ENCODE peak calls at places on chromosomes 5 and 9, in ten cellular contexts. One of them, this sample, is unnamed.
A peak's percentile ranks its signal among the peaks of the same experiment; 100 is the strongest.

GRCh38 chr5:55546991-55547390 is 12.2 kb upstream of the PLPP1 start:
- DNase-seq in glutamatergic neuron: no peak
- DNase-seq in SW480: peak; percentile 30
- DNase-seq in neuronal stem cell: no peak
- DNase-seq in neural crest cell: no peak
- DNase-seq in NCI-H446: no peak
- DNase-seq in stomach: no peak
- DNase-seq in OCI-M1: no peak
- DNase-seq in stimulated activated CD4-positive, alpha-beta T cell treated with anti-CD3 and anti-CD28 coated beads, Interleukin-12 subunit alpha, Interleukin-12 subunit beta, amount 100 ng/mL, for 48 hours: no peak
- DNase-seq in cardiac muscle cell: no peak
- DNase-seq in this sample: no peak

GRCh38 chr5:13510616-13511015 is 433.9 kb downstream of the DNAH5 start:
- DNase-seq in glutamatergic neuron: no peak
- DNase-seq in SW480: peak; percentile 71
- DNase-seq in neuronal stem cell: no peak
- DNase-seq in neural crest cell: no peak
- DNase-seq in NCI-H446: no peak
- DNase-seq in stomach: no peak
- DNase-seq in OCI-M1: peak; percentile 37
- DNase-seq in stimulated activated CD4-positive, alpha-beta T cell treated with anti-CD3 and anti-CD28 coated beads, Interleukin-12 subunit alpha, Interleukin-12 subunit beta, amount 100 ng/mL, for 48 hours: no peak
- DNase-seq in cardiac muscle cell: no peak
- DNase-seq in this sample: no peak

GRCh38 chr5:124289122-124289521 is 457.3 kb downstream of the ZNF608 start:
- DNase-seq in glutamatergic neuron: no peak
- DNase-seq in SW480: peak; percentile 66
- DNase-seq in neuronal stem cell: no peak
- DNase-seq in neural crest cell: no peak
- DNase-seq in NCI-H446: peak; percentile 89
- DNase-seq in stomach: peak; percentile 53
- DNase-seq in OCI-M1: no peak
- DNase-seq in stimulated activated CD4-positive, alpha-beta T cell treated with anti-CD3 and anti-CD28 coated beads, Interleukin-12 subunit alpha, Interleukin-12 subunit beta, amount 100 ng/mL, for 48 hours: no peak
- DNase-seq in cardiac muscle cell: no peak
- DNase-seq in this sample: no peak

GRCh38 chr5:116733995-116734716 is 159.5 kb upstream of the SEMA6A start:
- DNase-seq in glutamatergic neuron: no peak
- DNase-seq in SW480: no peak
- DNase-seq in neuronal stem cell: no peak
- DNase-seq in neural crest cell: no peak
- DNase-seq in NCI-H446: peak; percentile 92
- DNase-seq in stomach: no peak
- DNase-seq in OCI-M1: no peak
- DNase-seq in stimulated activated CD4-positive, alpha-beta T cell treated with anti-CD3 and anti-CD28 coated beads, Interleukin-12 subunit alpha, Interleukin-12 subunit beta, amount 100 ng/mL, for 48 hours: no peak
- DNase-seq in cardiac muscle cell: no peak
- DNase-seq in this sample: no peak

GRCh38 chr9:135211524-135211890 is 124.0 kb downstream of the OLFM1 start:
- DNase-seq in glutamatergic neuron: peak; percentile 6
- DNase-seq in SW480: no peak
- DNase-seq in neuronal stem cell: no peak
- DNase-seq in neural crest cell: no peak
- DNase-seq in NCI-H446: no peak
- DNase-seq in stomach: no peak
- DNase-seq in OCI-M1: no peak
- DNase-seq in stimulated activated CD4-positive, alpha-beta T cell treated with anti-CD3 and anti-CD28 coated beads, Interleukin-12 subunit alpha, Interleukin-12 subunit beta, amount 100 ng/mL, for 48 hours: no peak
- DNase-seq in cardiac muscle cell: no peak
- DNase-seq in this sample: no peak

GRCh38 chr9:21383627-21384026 is 1.6 kb downstream of the IFNA2 start:
- DNase-seq in glutamatergic neuron: no peak
- DNase-seq in SW480: no peak
- DNase-seq in neuronal stem cell: no peak
- DNase-seq in neural crest cell: no peak
- DNase-seq in NCI-H446: no peak
- DNase-seq in stomach: no peak
- DNase-seq in OCI-M1: peak; percentile 45
- DNase-seq in stimulated activated CD4-positive, alpha-beta T cell treated with anti-CD3 and anti-CD28 coated beads, Interleukin-12 subunit alpha, Interleukin-12 subunit beta, amount 100 ng/mL, for 48 hours: no peak
- DNase-seq in cardiac muscle cell: no peak
- DNase-seq in this sample: no peak

GRCh38 chr5:33470544-33470943 is 29.8 kb downstream of the TARS1 start:
- DNase-seq in glutamatergic neuron: no peak
- DNase-seq in SW480: peak; percentile 46
- DNase-seq in neuronal stem cell: peak; percentile 12
- DNase-seq in neural crest cell: no peak
- DNase-seq in NCI-H446: peak; percentile 21
- DNase-seq in stomach: no peak
- DNase-seq in OCI-M1: peak; percentile 25
- DNase-seq in stimulated activated CD4-positive, alpha-beta T cell treated with anti-CD3 and anti-CD28 coated beads, Interleukin-12 subunit alpha, Interleukin-12 subunit beta, amount 100 ng/mL, for 48 hours: no peak
- DNase-seq in cardiac muscle cell: peak; percentile 80
- DNase-seq in this sample: peak; percentile 35

GRCh38 chr9:22423566-22423965 is 23.1 kb upstream of the DMRTA1 start:
- DNase-seq in glutamatergic neuron: no peak
- DNase-seq in SW480: no peak
- DNase-seq in neuronal stem cell: no peak
- DNase-seq in neural crest cell: no peak
- DNase-seq in NCI-H446: no peak
- DNase-seq in stomach: no peak
- DNase-seq in OCI-M1: no peak
- DNase-seq in stimulated activated CD4-positive, alpha-beta T cell treated with anti-CD3 and anti-CD28 coated beads, Interleukin-12 subunit alpha, Interleukin-12 subunit beta, amount 100 ng/mL, for 48 hours: no peak
- DNase-seq in cardiac muscle cell: no peak
- DNase-seq in this sample: no peak

GRCh38 chr9:4740623-4741364 is at the start of gene AK3:
- DNase-seq in glutamatergic neuron: peak; percentile 91
- DNase-seq in SW480: peak; percentile 81
- DNase-seq in neuronal stem cell: peak; percentile 76
- DNase-seq in neural crest cell: peak; percentile 75
- DNase-seq in NCI-H446: peak; percentile 87
- DNase-seq in stomach: peak; percentile 90
- DNase-seq in OCI-M1: peak; percentile 100
- DNase-seq in stimulated activated CD4-positive, alpha-beta T cell treated with anti-CD3 and anti-CD28 coated beads, Interleukin-12 subunit alpha, Interleukin-12 subunit beta, amount 100 ng/mL, for 48 hours: peak; percentile 64
- DNase-seq in cardiac muscle cell: peak; percentile 91
- DNase-seq in this sample: peak; percentile 85

GRCh38 chr5:7927466-7928375 is 58.8 kb downstream of the MTRR start:
- DNase-seq in glutamatergic neuron: peak; percentile 75
- DNase-seq in SW480: peak; percentile 81
- DNase-seq in neuronal stem cell: peak; percentile 58
- DNase-seq in neural crest cell: peak; percentile 66
- DNase-seq in NCI-H446: peak; percentile 68
- DNase-seq in stomach: peak; percentile 64
- DNase-seq in OCI-M1: peak; percentile 80
- DNase-seq in stimulated activated CD4-positive, alpha-beta T cell treated with anti-CD3 and anti-CD28 coated beads, Interleukin-12 subunit alpha, Interleukin-12 subunit beta, amount 100 ng/mL, for 48 hours: peak; percentile 44
- DNase-seq in cardiac muscle cell: peak; percentile 67
- DNase-seq in this sample: peak; percentile 60

GRCh38 chr5:172544371-172545120 is 90.2 kb upstream of the SH3PXD2B start:
- DNase-seq in glutamatergic neuron: no peak
- DNase-seq in SW480: no peak
- DNase-seq in neuronal stem cell: no peak
- DNase-seq in neural crest cell: no peak
- DNase-seq in NCI-H446: peak; percentile 63
- DNase-seq in stomach: no peak
- DNase-seq in OCI-M1: no peak
- DNase-seq in stimulated activated CD4-positive, alpha-beta T cell treated with anti-CD3 and anti-CD28 coated beads, Interleukin-12 subunit alpha, Interleukin-12 subunit beta, amount 100 ng/mL, for 48 hours: no peak
- DNase-seq in cardiac muscle cell: no peak
- DNase-seq in this sample: no peak

GRCh38 chr5:62132279-62132678 is 173.7 kb upstream of the KIF2A start:
- DNase-seq in glutamatergic neuron: no peak
- DNase-seq in SW480: no peak
- DNase-seq in neuronal stem cell: no peak
- DNase-seq in neural crest cell: no peak
- DNase-seq in NCI-H446: no peak
- DNase-seq in stomach: no peak
- DNase-seq in OCI-M1: no peak
- DNase-seq in stimulated activated CD4-positive, alpha-beta T cell treated with anti-CD3 and anti-CD28 coated beads, Interleukin-12 subunit alpha, Interleukin-12 subunit beta, amount 100 ng/mL, for 48 hours: no peak
- DNase-seq in cardiac muscle cell: no peak
- DNase-seq in this sample: peak; percentile 3

GRCh38 chr5:38509185-38509584 is 47.3 kb downstream of the LIFR start:
- DNase-seq in glutamatergic neuron: no peak
- DNase-seq in SW480: no peak
- DNase-seq in neuronal stem cell: no peak
- DNase-seq in neural crest cell: no peak
- DNase-seq in NCI-H446: no peak
- DNase-seq in stomach: no peak
- DNase-seq in OCI-M1: no peak
- DNase-seq in stimulated activated CD4-positive, alpha-beta T cell treated with anti-CD3 and anti-CD28 coated beads, Interleukin-12 subunit alpha, Interleukin-12 subunit beta, amount 100 ng/mL, for 48 hours: no peak
- DNase-seq in cardiac muscle cell: peak; percentile 68
- DNase-seq in this sample: peak; percentile 19

GRCh38 chr5:67246108-67246507 is 49.5 kb upstream of the CD180 start:
- DNase-seq in glutamatergic neuron: no peak
- DNase-seq in SW480: peak; percentile 54
- DNase-seq in neuronal stem cell: peak; percentile 74
- DNase-seq in neural crest cell: peak; percentile 30
- DNase-seq in NCI-H446: peak; percentile 80
- DNase-seq in stomach: no peak
- DNase-seq in OCI-M1: peak; percentile 88
- DNase-seq in stimulated activated CD4-positive, alpha-beta T cell treated with anti-CD3 and anti-CD28 coated beads, Interleukin-12 subunit alpha, Interleukin-12 subunit beta, amount 100 ng/mL, for 48 hours: peak; percentile 56
- DNase-seq in cardiac muscle cell: peak; percentile 93
- DNase-seq in this sample: peak; percentile 75

GRCh38 chr9:136955202-136955942 is 3.3 kb downstream of the LCN12 start:
- DNase-seq in glutamatergic neuron: peak; percentile 14
- DNase-seq in SW480: no peak
- DNase-seq in neuronal stem cell: no peak
- DNase-seq in neural crest cell: no peak
- DNase-seq in NCI-H446: no peak
- DNase-seq in stomach: no peak
- DNase-seq in OCI-M1: no peak
- DNase-seq in stimulated activated CD4-positive, alpha-beta T cell treated with anti-CD3 and anti-CD28 coated beads, Interleukin-12 subunit alpha, Interleukin-12 subunit beta, amount 100 ng/mL, for 48 hours: no peak
- DNase-seq in cardiac muscle cell: no peak
- DNase-seq in this sample: no peak

GRCh38 chr5:90645024-90645610 is 86.5 kb downstream of the ADGRV1 start:
- DNase-seq in glutamatergic neuron: no peak
- DNase-seq in SW480: peak; percentile 4
- DNase-seq in neuronal stem cell: no peak
- DNase-seq in neural crest cell: no peak
- DNase-seq in NCI-H446: no peak
- DNase-seq in stomach: no peak
- DNase-seq in OCI-M1: peak; percentile 55
- DNase-seq in stimulated activated CD4-positive, alpha-beta T cell treated with anti-CD3 and anti-CD28 coated beads, Interleukin-12 subunit alpha, Interleukin-12 subunit beta, amount 100 ng/mL, for 48 hours: no peak
- DNase-seq in cardiac muscle cell: no peak
- DNase-seq in this sample: peak; percentile 42

GRCh38 chr5:1298067-1298551 is 3.2 kb upstream of the TERT start:
- DNase-seq in glutamatergic neuron: no peak
- DNase-seq in SW480: no peak
- DNase-seq in neuronal stem cell: no peak
- DNase-seq in neural crest cell: no peak
- DNase-seq in NCI-H446: no peak
- DNase-seq in stomach: peak; percentile 5
- DNase-seq in OCI-M1: no peak
- DNase-seq in stimulated activated CD4-positive, alpha-beta T cell treated with anti-CD3 and anti-CD28 coated beads, Interleukin-12 subunit alpha, Interleukin-12 subunit beta, amount 100 ng/mL, for 48 hours: no peak
- DNase-seq in cardiac muscle cell: no peak
- DNase-seq in this sample: no peak

GRCh38 chr5:97641081-97641480 is 458.0 kb upstream of the RIOK2 start:
- DNase-seq in glutamatergic neuron: no peak
- DNase-seq in SW480: no peak
- DNase-seq in neuronal stem cell: no peak
- DNase-seq in neural crest cell: no peak
- DNase-seq in NCI-H446: no peak
- DNase-seq in stomach: no peak
- DNase-seq in OCI-M1: no peak
- DNase-seq in stimulated activated CD4-positive, alpha-beta T cell treated with anti-CD3 and anti-CD28 coated beads, Interleukin-12 subunit alpha, Interleukin-12 subunit beta, amount 100 ng/mL, for 48 hours: no peak
- DNase-seq in cardiac muscle cell: no peak
- DNase-seq in this sample: no peak

GRCh38 chr9:134192311-134192950 is 28.1 kb upstream of the RNU6ATAC start:
- DNase-seq in glutamatergic neuron: peak; percentile 12
- DNase-seq in SW480: no peak
- DNase-seq in neuronal stem cell: no peak
- DNase-seq in neural crest cell: no peak
- DNase-seq in NCI-H446: no peak
- DNase-seq in stomach: no peak
- DNase-seq in OCI-M1: no peak
- DNase-seq in stimulated activated CD4-positive, alpha-beta T cell treated with anti-CD3 and anti-CD28 coated beads, Interleukin-12 subunit alpha, Interleukin-12 subunit beta, amount 100 ng/mL, for 48 hours: no peak
- DNase-seq in cardiac muscle cell: no peak
- DNase-seq in this sample: no peak

GRCh38 chr9:104080983-104081382 is 13.1 kb upstream of the SMC2 start:
- DNase-seq in glutamatergic neuron: peak; percentile 62
- DNase-seq in SW480: no peak
- DNase-seq in neuronal stem cell: no peak
- DNase-seq in neural crest cell: no peak
- DNase-seq in NCI-H446: no peak
- DNase-seq in stomach: no peak
- DNase-seq in OCI-M1: peak; percentile 10
- DNase-seq in stimulated activated CD4-positive, alpha-beta T cell treated with anti-CD3 and anti-CD28 coated beads, Interleukin-12 subunit alpha, Interleukin-12 subunit beta, amount 100 ng/mL, for 48 hours: no peak
- DNase-seq in cardiac muscle cell: no peak
- DNase-seq in this sample: no peak

GRCh38 chr9:129208191-129209091 is 30.4 kb upstream of the IER5L start:
- DNase-seq in glutamatergic neuron: no peak
- DNase-seq in SW480: no peak
- DNase-seq in neuronal stem cell: no peak
- DNase-seq in neural crest cell: no peak
- DNase-seq in NCI-H446: no peak
- DNase-seq in stomach: no peak
- DNase-seq in OCI-M1: no peak
- DNase-seq in stimulated activated CD4-positive, alpha-beta T cell treated with anti-CD3 and anti-CD28 coated beads, Interleukin-12 subunit alpha, Interleukin-12 subunit beta, amount 100 ng/mL, for 48 hours: peak; percentile 51
- DNase-seq in cardiac muscle cell: no peak
- DNase-seq in this sample: no peak

GRCh38 chr9:69573666-69574456 is 98.3 kb downstream of the APBA1 start:
- DNase-seq in glutamatergic neuron: no peak
- DNase-seq in SW480: no peak
- DNase-seq in neuronal stem cell: no peak
- DNase-seq in neural crest cell: no peak
- DNase-seq in NCI-H446: peak; percentile 5
- DNase-seq in stomach: no peak
- DNase-seq in OCI-M1: no peak
- DNase-seq in stimulated activated CD4-positive, alpha-beta T cell treated with anti-CD3 and anti-CD28 coated beads, Interleukin-12 subunit alpha, Interleukin-12 subunit beta, amount 100 ng/mL, for 48 hours: no peak
- DNase-seq in cardiac muscle cell: peak; percentile 70
- DNase-seq in this sample: peak; percentile 9

GRCh38 chr9:5269249-5269715 is 35.2 kb downstream of the RLN2 start:
- DNase-seq in glutamatergic neuron: no peak
- DNase-seq in SW480: peak; percentile 19
- DNase-seq in neuronal stem cell: no peak
- DNase-seq in neural crest cell: no peak
- DNase-seq in NCI-H446: no peak
- DNase-seq in stomach: no peak
- DNase-seq in OCI-M1: no peak
- DNase-seq in stimulated activated CD4-positive, alpha-beta T cell treated with anti-CD3 and anti-CD28 coated beads, Interleukin-12 subunit alpha, Interleukin-12 subunit beta, amount 100 ng/mL, for 48 hours: no peak
- DNase-seq in cardiac muscle cell: peak; percentile 75
- DNase-seq in this sample: peak; percentile 54

GRCh38 chr9:98374385-98375051 is 119.1 kb upstream of the TBC1D2 start:
- DNase-seq in glutamatergic neuron: no peak
- DNase-seq in SW480: peak; percentile 57
- DNase-seq in neuronal stem cell: no peak
- DNase-seq in neural crest cell: no peak
- DNase-seq in NCI-H446: no peak
- DNase-seq in stomach: peak; percentile 52
- DNase-seq in OCI-M1: peak; percentile 78
- DNase-seq in stimulated activated CD4-positive, alpha-beta T cell treated with anti-CD3 and anti-CD28 coated beads, Interleukin-12 subunit alpha, Interleukin-12 subunit beta, amount 100 ng/mL, for 48 hours: no peak
- DNase-seq in cardiac muscle cell: peak; percentile 96
- DNase-seq in this sample: peak; percentile 55

GRCh38 chr9:96008502-96009222 is 133.2 kb downstream of the ERCC6L2 start:
- DNase-seq in glutamatergic neuron: no peak
- DNase-seq in SW480: no peak
- DNase-seq in neuronal stem cell: no peak
- DNase-seq in neural crest cell: no peak
- DNase-seq in NCI-H446: no peak
- DNase-seq in stomach: no peak
- DNase-seq in OCI-M1: no peak
- DNase-seq in stimulated activated CD4-positive, alpha-beta T cell treated with anti-CD3 and anti-CD28 coated beads, Interleukin-12 subunit alpha, Interleukin-12 subunit beta, amount 100 ng/mL, for 48 hours: no peak
- DNase-seq in cardiac muscle cell: no peak
- DNase-seq in this sample: no peak

GRCh38 chr5:129856325-129856724 is 47.9 kb upstream of the CHSY3 start:
- DNase-seq in glutamatergic neuron: no peak
- DNase-seq in SW480: no peak
- DNase-seq in neuronal stem cell: no peak
- DNase-seq in neural crest cell: no peak
- DNase-seq in NCI-H446: no peak
- DNase-seq in stomach: no peak
- DNase-seq in OCI-M1: no peak
- DNase-seq in stimulated activated CD4-positive, alpha-beta T cell treated with anti-CD3 and anti-CD28 coated beads, Interleukin-12 subunit alpha, Interleukin-12 subunit beta, amount 100 ng/mL, for 48 hours: no peak
- DNase-seq in cardiac muscle cell: no peak
- DNase-seq in this sample: no peak

GRCh38 chr9:116278326-116278725 is 124.7 kb downstream of the PAPPA start:
- DNase-seq in glutamatergic neuron: no peak
- DNase-seq in SW480: peak; percentile 13
- DNase-seq in neuronal stem cell: no peak
- DNase-seq in neural crest cell: no peak
- DNase-seq in NCI-H446: no peak
- DNase-seq in stomach: no peak
- DNase-seq in OCI-M1: no peak
- DNase-seq in stimulated activated CD4-positive, alpha-beta T cell treated with anti-CD3 and anti-CD28 coated beads, Interleukin-12 subunit alpha, Interleukin-12 subunit beta, amount 100 ng/mL, for 48 hours: no peak
- DNase-seq in cardiac muscle cell: no peak
- DNase-seq in this sample: peak; percentile 50

GRCh38 chr9:72149231-72149975 is at the start of gene GDA:
- DNase-seq in glutamatergic neuron: peak; percentile 57
- DNase-seq in SW480: peak; percentile 56
- DNase-seq in neuronal stem cell: peak; percentile 24
- DNase-seq in neural crest cell: no peak
- DNase-seq in NCI-H446: no peak
- DNase-seq in stomach: peak; percentile 28
- DNase-seq in OCI-M1: no peak
- DNase-seq in stimulated activated CD4-positive, alpha-beta T cell treated with anti-CD3 and anti-CD28 coated beads, Interleukin-12 subunit alpha, Interleukin-12 subunit beta, amount 100 ng/mL, for 48 hours: no peak
- DNase-seq in cardiac muscle cell: no peak
- DNase-seq in this sample: no peak

This sample was measured in mesenchymal stem cell.